ENCODE peak calls at places on chromosomes 11 and 22, in eight cellular contexts. X is HFF-Myc, M is BJ, T is adrenal gland, K is astrocyte of the cerebellum, O is fibroblast of pulmonary artery, D is coronary artery, B is fibroblast of mammary gland. L is an unnamed sample.

GRCh38 chr11:5210376-5210885 is 9.9 kb upstream of the OR51V1 start:
- DNase-seq in T (no peak), X (no peak), M (no peak), D (no peak), B (no peak), O (no peak), K (no peak), L (no peak)

GRCh38 chr11:69791266-69791665 is 16.1 kb upstream of the FGF4 start:
- DNase-seq in X (peak; percentile 38), T (peak; percentile 74), D (no peak), K (no peak), M (peak; percentile 47), O (peak; percentile 13), B (peak; percentile 26), L (peak; percentile 8)

GRCh38 chr11:6438979-6439571 is 1.7 kb downstream of the HPX start:
- DNase-seq in K (peak; percentile 27), D (no peak), X (peak; percentile 42), T (peak; percentile 78), B (peak; percentile 69), M (no peak), O (peak; percentile 70), L (peak; percentile 69)

GRCh38 chr11:13278620-13279486 is 1.3 kb downstream of the BMAL1 start:
- DNase-seq in M (no peak), O (no peak), D (no peak), B (no peak), X (no peak), K (no peak), T (peak; percentile 60), L (no peak)

GRCh38 chr11:124602193-124602592 is 9.0 kb upstream of the PANX3 start:
- DNase-seq in T (no peak), B (peak; percentile 72), M (no peak), D (no peak), O (no peak), X (no peak), K (no peak), L (no peak)

GRCh38 chr11:18564149-18564548 is 24.4 kb downstream of the UEVLD start:
- DNase-seq in X (no peak), K (no peak), D (no peak), M (no peak), T (no peak), O (no peak), B (no peak), L (no peak)

GRCh38 chr22:22710719-22711531 is 66.5 kb downstream of the GGTLC2 start:
- DNase-seq in B (peak; percentile 67), D (peak; percentile 70), M (no peak), X (no peak), T (peak; percentile 71), K (no peak), O (peak; percentile 61), L (peak; percentile 44)

GRCh38 chr11:19727246-19727645 is 14.6 kb downstream of the NAV2 start:
- DNase-seq in X (peak; percentile 42), T (no peak), M (peak; percentile 20), K (no peak), B (peak; percentile 79), D (no peak), O (peak; percentile 90), L (peak; percentile 76)

GRCh38 chr11:119316729-119317591 is at the start of gene MCAM:
- DNase-seq in O (no peak), X (no peak), M (no peak), B (no peak), T (peak; percentile 56), D (peak; percentile 95), K (no peak), L (peak; percentile 45)

GRCh38 chr22:29753808-29754657 is 12.8 kb downstream of the ZMAT5 start:
- DNase-seq in X (no peak), T (no peak), B (no peak), K (no peak), O (no peak), M (no peak), D (no peak), L (no peak)

GRCh38 chr11:74546752-74547151 is 45.6 kb upstream of the POLD3 start:
- DNase-seq in X (no peak), M (no peak), T (no peak), B (no peak), D (no peak), K (no peak), O (no peak), L (no peak)

GRCh38 chr11:102196816-102197215 is 86.6 kb downstream of the YAP1 start:
- DNase-seq in X (no peak), M (no peak), B (peak; percentile 57), K (no peak), D (no peak), O (no peak), T (no peak), L (peak; percentile 68)

GRCh38 chr11:45933131-45933821 is 10.8 kb downstream of the LARGE2 start:
- DNase-seq in K (peak; percentile 22), M (no peak), O (peak; percentile 13), B (peak; percentile 52), T (peak; percentile 51), D (no peak), X (no peak), L (no peak)

GRCh38 chr11:64742940-64743590 is 877 bp downstream of the RASGRP2 start:
- DNase-seq in B (no peak), T (peak; percentile 81), M (no peak), K (no peak), D (peak; percentile 93), O (peak; percentile 32), X (no peak), L (peak; percentile 70)
- H3K4me3 ChIP-seq in B (no peak overlapping the region), T (no peak overlapping the region), M (peak overlapping the region; percentile 52), K (peak overlapping the region; percentile 22), D (peak overlapping the region; percentile 76), O (peak overlapping the region; percentile 39), X (no peak overlapping the region), L (peak overlapping the region; percentile 67)

GRCh38 chr11:106974831-106975230 is 43.4 kb downstream of the GUCY1A2 start:
- DNase-seq in M (no peak), D (no peak), X (no peak), O (peak; percentile 45), K (no peak), T (no peak), B (no peak), L (no peak)
- TF ChIP-seq CTCF in M (no peak), D (no peak), X (peak; percentile 4), O (peak; percentile 29), K (no peak), T (no peak), B (peak; percentile 8), L (no peak)

DNA sequence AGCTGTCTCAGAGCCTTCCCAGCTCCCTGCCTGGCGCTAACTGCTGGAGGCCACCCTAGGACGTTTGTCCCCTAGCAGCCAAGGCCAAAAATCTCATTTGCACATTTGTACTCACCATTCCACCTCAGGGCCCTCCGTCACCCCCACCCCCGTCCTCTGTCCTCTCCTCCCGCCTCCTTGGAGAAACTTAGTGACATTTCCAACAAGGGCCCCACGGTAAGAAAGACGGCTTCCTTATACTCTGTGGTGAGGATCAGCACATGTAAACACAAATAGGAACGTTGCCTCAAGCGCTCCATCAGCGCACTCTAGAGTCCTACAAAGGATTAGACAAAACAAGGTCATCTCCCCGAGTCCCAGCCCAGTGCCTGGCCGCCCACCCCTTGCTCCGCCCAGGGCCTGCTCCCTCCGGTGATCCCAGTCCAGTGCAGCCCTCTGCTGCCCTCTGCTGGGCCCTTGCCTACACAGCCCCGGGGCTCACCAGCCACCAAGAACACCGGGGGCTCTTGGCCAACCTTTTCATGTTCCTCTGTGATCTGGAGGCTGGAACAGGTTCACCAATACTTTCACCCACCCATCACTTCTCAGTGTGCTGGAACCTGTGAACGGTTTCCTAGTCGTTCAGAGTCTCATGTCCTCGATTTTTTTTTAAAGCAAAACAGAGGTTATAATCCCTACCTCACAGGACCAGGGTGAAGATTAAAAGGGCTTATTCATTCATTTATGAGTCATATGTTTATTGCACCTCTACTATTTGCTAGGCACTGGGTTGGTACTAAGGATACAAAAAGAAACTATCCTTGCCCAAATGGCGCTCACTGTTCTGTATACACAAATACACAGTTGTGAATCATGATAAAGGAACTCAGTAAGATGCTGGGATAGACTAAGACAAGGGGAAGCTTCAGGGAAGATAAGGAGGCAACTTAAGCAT is 15.2 kb upstream of the CTR9 start:
- DNase-seq in K (peak; percentile 92), D (peak; percentile 97), B (peak; percentile 96), M (peak; percentile 82), X (peak; percentile 92), O (peak; percentile 98), T (peak; percentile 98), L (peak; percentile 97)
- H3K4me3 ChIP-seq in K (no peak overlapping the region), D (peak overlapping the region; percentile 55), B (peak overlapping the region; percentile 36), M (peak overlapping the region; percentile 31), X (peak overlapping the region; percentile 20), O (peak overlapping the region; percentile 29), T (no peak overlapping the region), L (peak overlapping the region; percentile 47)

DNA sequence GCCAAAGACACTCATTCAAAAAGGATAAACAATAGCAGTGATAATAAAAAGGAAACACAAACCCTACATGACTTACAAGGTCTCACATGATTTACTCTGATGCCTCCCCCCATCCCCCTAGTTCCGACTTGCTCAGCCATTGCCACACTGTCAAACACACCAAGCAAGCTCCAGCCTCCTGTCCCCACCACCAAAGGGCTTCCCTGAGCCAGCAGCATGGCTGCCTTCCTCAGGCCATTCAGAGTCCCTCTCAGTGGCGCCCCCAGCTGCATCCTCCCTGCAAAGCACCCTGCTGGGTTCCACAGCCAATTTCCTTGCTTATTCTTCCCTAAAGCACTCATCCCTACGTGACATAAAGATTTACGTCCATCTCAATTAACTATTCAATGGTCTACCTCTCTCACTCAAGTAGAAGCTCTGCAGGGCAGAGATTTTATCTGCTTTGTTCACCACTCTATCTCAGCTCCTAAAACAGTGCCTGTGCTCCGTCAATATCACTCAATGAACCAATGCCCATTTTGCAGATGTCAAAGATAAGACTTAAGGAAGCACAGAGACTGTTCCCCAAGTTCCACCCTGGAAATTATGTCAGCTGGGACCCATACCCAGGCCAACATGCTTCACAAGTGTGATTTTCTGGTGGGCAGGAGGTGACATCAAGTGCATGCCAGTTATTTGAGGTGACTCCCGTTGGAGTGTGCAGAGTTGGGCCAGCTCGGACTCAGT is 106.9 kb downstream of the SYN3 start:
- DNase-seq in T (peak; percentile 63), D (no peak), O (peak; percentile 44), X (no peak), M (no peak), B (no peak), K (no peak), L (peak; percentile 15)
- TF ChIP-seq CTCF in T (peak; percentile 22), D (no peak), O (peak; percentile 19), X (peak; percentile 14), M (no peak), B (no peak), K (no peak), L (no peak)

GRCh38 chr11:78575478-78575877 is 814 bp upstream of the NARS2 start:
- DNase-seq in T (no peak), K (no peak), M (no peak), O (no peak), D (no peak), X (no peak), B (no peak), L (no peak)
- H3K4me3 ChIP-seq in T (peak overlapping the region; percentile 19), K (peak overlapping the region; percentile 80), M (peak overlapping the region; percentile 86), O (peak overlapping the region; percentile 83), D (peak overlapping the region; percentile 80), X (peak overlapping the region; percentile 98), B (peak overlapping the region; percentile 92), L (peak overlapping the region; percentile 74)